ENCODE peak calls at places on chromosomes 4 and X, in seven cellular contexts. I, B, F, O, Z, S and W are unnamed samples.

GRCh38 chr4:75860606-75861005 is 41.6 kb downstream of the PPEF2 start:
- DNase-seq in I (no peak), B (no peak), F (no peak), O (no peak), Z (no peak), S (peak), W (no peak)

GRCh38 chrX:84064164-84064563 is 123.8 kb downstream of the RPS6KA6 start:
- DNase-seq in I (no peak), B (peak), F (peak), O (no peak), Z (no peak), S (no peak), W (no peak)

GRCh38 chrX:118727686-118728339 is 407 bp downstream of the IL13RA1 start:
- DNase-seq in I (no peak), B (peak), F (peak), O (peak), Z (no peak), S (peak), W (no peak)

GRCh38 chr4:147865926-147866325 is 134.0 kb downstream of the ARHGAP10 start:
- DNase-seq in I (no peak), B (peak), F (peak), O (peak), Z (no peak), S (no peak), W (no peak)

GRCh38 chr4:8379281-8379680 is 61.2 kb downstream of the ACOX3 start:
- DNase-seq in I (no peak), B (no peak), F (no peak), O (no peak), Z (no peak), S (no peak), W (no peak)

GRCh38 chrX:56728321-56728720 is 722 bp upstream of the NBDY start:
- DNase-seq in I (no peak), B (no peak), F (no peak), O (no peak), Z (no peak), S (no peak), W (no peak)

GRCh38 chr4:23332266-23332665 is 557.6 kb downstream of the PPARGC1A start:
- DNase-seq in I (peak), B (no peak), F (no peak), O (no peak), Z (no peak), S (no peak), W (no peak)

GRCh38 chr4:56127698-56128097 is 179.0 kb downstream of the CEP135 start:
- DNase-seq in I (no peak), B (no peak), F (no peak), O (no peak), Z (no peak), S (no peak), W (no peak)

GRCh38 chr4:151991884-151992166 is 231.0 kb upstream of the GATB start:
- DNase-seq in I (no peak), B (no peak), F (no peak), O (no peak), Z (no peak), S (no peak), W (no peak)

GRCh38 chr4:3244002-3244401 is 5.0 kb upstream of the MSANTD1 start:
- DNase-seq in I (no peak), B (no peak), F (no peak), O (no peak), Z (no peak), S (no peak), W (no peak)

GRCh38 chr4:57233391-57233790 is 123.2 kb upstream of the IGFBP7 start:
- DNase-seq in I (no peak), B (peak), F (peak), O (no peak), Z (no peak), S (no peak), W (no peak)

GRCh38 chrX:153421856-153422255 is 10.6 kb downstream of the ZFP92 start:
- DNase-seq in I (no peak), B (no peak), F (no peak), O (no peak), Z (no peak), S (no peak), W (no peak)

GRCh38 chr4:6755088-6755753 is 27.3 kb upstream of the KIAA0232 start:
- DNase-seq in I (no peak), B (no peak), F (no peak), O (no peak), Z (no peak), S (peak), W (no peak)

GRCh38 chrX:1185556-1185955 is 26.9 kb downstream of the CRLF2 start:
- DNase-seq in I (no peak), B (no peak), F (no peak), O (no peak), Z (peak), S (no peak), W (peak)

GRCh38 chr4:48787031-48787430 is 7.0 kb upstream of the FRYL start:
- DNase-seq in I (no peak), B (no peak), F (no peak), O (no peak), Z (no peak), S (no peak), W (no peak)

GRCh38 chr4:48968814-48969213 is 17.3 kb upstream of the CWH43 start:
- DNase-seq in I (no peak), B (peak), F (peak), O (no peak), Z (no peak), S (peak), W (no peak)

GRCh38 chr4:88971536-88971935 is 85.4 kb downstream of the FAM13A start:
- DNase-seq in I (no peak), B (no peak), F (no peak), O (no peak), Z (no peak), S (peak), W (no peak)

DNA sequence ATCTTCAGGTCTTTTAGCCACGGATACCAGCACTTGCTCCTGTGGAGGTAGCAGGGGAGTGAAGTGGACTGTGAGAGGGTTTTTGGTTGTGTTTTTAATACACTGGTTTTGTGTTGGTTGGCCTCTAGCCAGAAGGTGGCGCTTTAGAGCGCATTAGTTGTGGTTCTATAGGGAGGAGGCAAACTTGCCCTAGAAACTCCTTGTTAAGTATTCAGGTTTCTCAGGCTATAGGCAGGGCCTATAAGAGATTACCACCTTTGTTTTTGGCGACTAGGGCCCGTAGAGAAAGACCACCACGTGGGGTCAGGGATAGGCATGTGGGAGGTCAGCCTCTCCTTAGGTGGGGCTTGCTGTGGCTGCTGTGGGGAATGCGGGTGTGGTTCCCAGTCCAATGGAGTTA is 221.6 kb upstream of the SPANXN4 start:
- DNase-seq in I (peak), B (no peak), F (no peak), O (peak), Z (peak), S (peak), W (peak)
- H3K23ac ChIP-seq in I (no peak), B (no peak), F (no peak), O (no peak), Z (no peak), S (no peak), W (no peak)

DNA sequence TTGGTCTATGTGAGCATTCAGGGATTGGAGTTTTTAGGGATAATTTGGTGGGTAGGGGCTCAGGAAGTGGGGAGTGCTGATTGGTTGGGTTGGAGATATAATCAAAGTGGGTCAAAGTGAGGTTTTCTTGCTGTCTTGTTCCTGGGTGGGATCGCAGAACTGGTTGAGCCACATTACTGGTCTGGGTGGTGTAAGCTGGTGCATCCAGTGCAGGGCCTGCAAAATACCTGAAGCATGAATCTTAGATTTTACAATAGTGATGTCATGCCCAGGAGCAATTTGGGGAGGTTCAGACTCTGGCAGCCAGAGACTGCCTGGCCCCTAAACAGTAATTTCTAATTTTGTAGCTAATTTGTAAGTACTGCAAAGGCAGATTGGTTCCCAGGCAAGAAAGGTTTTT is 665.6 kb upstream of the PRKX start:
- DNase-seq in I (no peak), B (no peak), F (no peak), O (peak), Z (no peak), S (peak), W (no peak)
- H3K23ac ChIP-seq in I (no peak), B (no peak), F (no peak), O (no peak), Z (no peak), S (no peak), W (no peak)

GRCh38 chrX:29071525-29071924 is 484.3 kb downstream of the IL1RAPL1 start:
- DNase-seq in I (no peak), B (no peak), F (no peak), O (no peak), Z (no peak), S (no peak), W (no peak)
- H3K23ac ChIP-seq in I (no peak), B (no peak), F (no peak), O (no peak), Z (no peak), S (no peak), W (no peak)

GRCh38 chrX:124249345-124249744 is 83.1 kb upstream of the TEX13D start:
- DNase-seq in I (no peak), B (no peak), F (no peak), O (no peak), Z (no peak), S (no peak), W (no peak)
- H3K23ac ChIP-seq in I (no peak), B (no peak), F (no peak), O (no peak), Z (no peak), S (no peak), W (no peak)